ENCODE peak calls at places on chromosomes 11 and 22, in eight cellular contexts. One of them, this sample, is unnamed.

GRCh38 chr11:19702620-19703019 is 10.0 kb upstream of the NAV2 start:
- DNase-seq in NB4: no peak
- DNase-seq in astrocyte of the spinal cord: no peak
- DNase-seq in PC-3: no peak
- DNase-seq in colonic mucosa: no peak
- DNase-seq in foreskin fibroblast: no peak
- DNase-seq in HCT116: no peak
- DNase-seq in OCI-LY7: no peak
- DNase-seq in this sample: no peak

GRCh38 chr11:128555606-128556005 is 31.8 kb downstream of the ETS1 start:
- DNase-seq in NB4: no peak
- DNase-seq in astrocyte of the spinal cord: no peak
- DNase-seq in PC-3: peak
- DNase-seq in colonic mucosa: no peak
- DNase-seq in foreskin fibroblast: no peak
- DNase-seq in HCT116: peak
- DNase-seq in OCI-LY7: no peak
- DNase-seq in this sample: peak

GRCh38 chr11:117230981-117231636 is 764 bp downstream of the PCSK7 start:
- DNase-seq in NB4: no peak
- DNase-seq in astrocyte of the spinal cord: no peak
- DNase-seq in PC-3: peak
- DNase-seq in colonic mucosa: peak
- DNase-seq in foreskin fibroblast: no peak
- DNase-seq in HCT116: no peak
- DNase-seq in OCI-LY7: peak
- DNase-seq in this sample: no peak

GRCh38 chr22:37228106-37229011 is 15.7 kb downstream of the RAC2 start:
- DNase-seq in NB4: no peak
- DNase-seq in astrocyte of the spinal cord: peak
- DNase-seq in PC-3: peak
- DNase-seq in colonic mucosa: no peak
- DNase-seq in foreskin fibroblast: no peak
- DNase-seq in HCT116: peak
- DNase-seq in OCI-LY7: no peak
- DNase-seq in this sample: peak

GRCh38 chr11:114309517-114309916 is 13.3 kb downstream of the NNMT start:
- DNase-seq in NB4: no peak
- DNase-seq in astrocyte of the spinal cord: no peak
- DNase-seq in PC-3: no peak
- DNase-seq in colonic mucosa: no peak
- DNase-seq in foreskin fibroblast: no peak
- DNase-seq in HCT116: no peak
- DNase-seq in OCI-LY7: no peak
- DNase-seq in this sample: peak

GRCh38 chr11:80822248-80822647 is 1381.4 kb upstream of the TENM4 start:
- DNase-seq in NB4: no peak
- DNase-seq in astrocyte of the spinal cord: no peak
- DNase-seq in PC-3: no peak
- DNase-seq in colonic mucosa: no peak
- DNase-seq in foreskin fibroblast: no peak
- DNase-seq in HCT116: no peak
- DNase-seq in OCI-LY7: no peak
- DNase-seq in this sample: no peak

GRCh38 chr22:20566420-20567260 is 59.2 kb downstream of the MED15 start:
- DNase-seq in NB4: no peak
- DNase-seq in astrocyte of the spinal cord: peak
- DNase-seq in PC-3: peak
- DNase-seq in colonic mucosa: no peak
- DNase-seq in foreskin fibroblast: peak
- DNase-seq in HCT116: no peak
- DNase-seq in OCI-LY7: no peak
- DNase-seq in this sample: peak

GRCh38 chr11:19722702-19723101 is 10.1 kb downstream of the NAV2 start:
- DNase-seq in NB4: no peak
- DNase-seq in astrocyte of the spinal cord: no peak
- DNase-seq in PC-3: no peak
- DNase-seq in colonic mucosa: no peak
- DNase-seq in foreskin fibroblast: no peak
- DNase-seq in HCT116: no peak
- DNase-seq in OCI-LY7: no peak
- DNase-seq in this sample: no peak

GRCh38 chr11:119460582-119460981 is 37.6 kb upstream of the THY1 start:
- DNase-seq in NB4: no peak
- DNase-seq in astrocyte of the spinal cord: peak
- DNase-seq in PC-3: no peak
- DNase-seq in colonic mucosa: no peak
- DNase-seq in foreskin fibroblast: peak
- DNase-seq in HCT116: no peak
- DNase-seq in OCI-LY7: peak
- DNase-seq in this sample: peak

GRCh38 chr22:49569286-49570031 is 258.2 kb downstream of the BRD1 start:
- DNase-seq in NB4: no peak
- DNase-seq in astrocyte of the spinal cord: no peak
- DNase-seq in PC-3: no peak
- DNase-seq in colonic mucosa: no peak
- DNase-seq in foreskin fibroblast: no peak
- DNase-seq in HCT116: no peak
- DNase-seq in OCI-LY7: no peak
- DNase-seq in this sample: no peak

GRCh38 chr11:8964324-8965320 is at the start of gene TMEM9B:
- DNase-seq in NB4: peak
- DNase-seq in astrocyte of the spinal cord: peak
- DNase-seq in PC-3: peak
- DNase-seq in colonic mucosa: peak
- DNase-seq in foreskin fibroblast: peak
- DNase-seq in HCT116: peak
- DNase-seq in OCI-LY7: peak
- DNase-seq in this sample: peak

GRCh38 chr11:62796281-62796680 is 4.5 kb upstream of the TMEM223 start:
- DNase-seq in NB4: no peak
- DNase-seq in astrocyte of the spinal cord: no peak
- DNase-seq in PC-3: no peak
- DNase-seq in colonic mucosa: no peak
- DNase-seq in foreskin fibroblast: no peak
- DNase-seq in HCT116: no peak
- DNase-seq in OCI-LY7: no peak
- DNase-seq in this sample: no peak

GRCh38 chr11:8674859-8675258 is 7.6 kb downstream of the TRIM66 start:
- DNase-seq in NB4: no peak
- DNase-seq in astrocyte of the spinal cord: no peak
- DNase-seq in PC-3: no peak
- DNase-seq in colonic mucosa: no peak
- DNase-seq in foreskin fibroblast: no peak
- DNase-seq in HCT116: no peak
- DNase-seq in OCI-LY7: no peak
- DNase-seq in this sample: no peak

GRCh38 chr11:34318111-34319037 is 39.4 kb downstream of the ABTB2 start:
- DNase-seq in NB4: no peak
- DNase-seq in astrocyte of the spinal cord: peak
- DNase-seq in PC-3: peak
- DNase-seq in colonic mucosa: peak
- DNase-seq in foreskin fibroblast: peak
- DNase-seq in HCT116: no peak
- DNase-seq in OCI-LY7: no peak
- DNase-seq in this sample: peak

GRCh38 chr22:49979587-49980264 is 19.2 kb downstream of the PIM3 start:
- DNase-seq in NB4: peak
- DNase-seq in astrocyte of the spinal cord: peak
- DNase-seq in PC-3: peak
- DNase-seq in colonic mucosa: peak
- DNase-seq in foreskin fibroblast: peak
- DNase-seq in HCT116: no peak
- DNase-seq in OCI-LY7: peak
- DNase-seq in this sample: peak

GRCh38 chr22:48689206-48689605 is 1138.5 kb downstream of the BRD1 start:
- DNase-seq in NB4: peak
- DNase-seq in astrocyte of the spinal cord: no peak
- DNase-seq in PC-3: no peak
- DNase-seq in colonic mucosa: no peak
- DNase-seq in foreskin fibroblast: no peak
- DNase-seq in HCT116: no peak
- DNase-seq in OCI-LY7: no peak
- DNase-seq in this sample: no peak

GRCh38 chr11:122173074-122173450 is 57.0 kb upstream of the BLID start:
- DNase-seq in NB4: no peak
- DNase-seq in astrocyte of the spinal cord: no peak
- DNase-seq in PC-3: peak
- DNase-seq in colonic mucosa: no peak
- DNase-seq in foreskin fibroblast: no peak
- DNase-seq in HCT116: no peak
- DNase-seq in OCI-LY7: no peak
- DNase-seq in this sample: no peak
- TF ChIP-seq CTCF in NB4: no peak
- TF ChIP-seq CTCF in astrocyte of the spinal cord: no peak
- TF ChIP-seq CTCF in PC-3: no peak
- TF ChIP-seq CTCF in colonic mucosa: no peak
- TF ChIP-seq CTCF in foreskin fibroblast: no peak
- TF ChIP-seq CTCF in HCT116: no peak
- TF ChIP-seq CTCF in OCI-LY7: no peak
- TF ChIP-seq CTCF in this sample: no peak

GRCh38 chr11:6321961-6322362 is 1.7 kb upstream of the CAVIN3 start:
- DNase-seq in NB4: peak
- DNase-seq in astrocyte of the spinal cord: peak
- DNase-seq in PC-3: peak
- DNase-seq in colonic mucosa: no peak
- DNase-seq in foreskin fibroblast: peak
- DNase-seq in HCT116: peak
- DNase-seq in OCI-LY7: no peak
- DNase-seq in this sample: peak

GRCh38 chr11:6320411-6321207 is at the start of gene CAVIN3:
- DNase-seq in NB4: peak
- DNase-seq in astrocyte of the spinal cord: peak
- DNase-seq in PC-3: peak
- DNase-seq in colonic mucosa: peak
- DNase-seq in foreskin fibroblast: peak
- DNase-seq in HCT116: peak
- DNase-seq in OCI-LY7: no peak
- DNase-seq in this sample: peak

GRCh38 chr11:6319879-6320410 is 356 bp downstream of the CAVIN3 start:
- DNase-seq in NB4: no peak
- DNase-seq in astrocyte of the spinal cord: peak
- DNase-seq in PC-3: no peak
- DNase-seq in colonic mucosa: peak
- DNase-seq in foreskin fibroblast: peak
- DNase-seq in HCT116: peak
- DNase-seq in OCI-LY7: no peak
- DNase-seq in this sample: peak

GRCh38 chr11:6321356-6321755 is 1.1 kb upstream of the CAVIN3 start:
- DNase-seq in NB4: no peak
- DNase-seq in astrocyte of the spinal cord: no peak
- DNase-seq in PC-3: no peak
- DNase-seq in colonic mucosa: peak
- DNase-seq in foreskin fibroblast: no peak
- DNase-seq in HCT116: no peak
- DNase-seq in OCI-LY7: no peak
- DNase-seq in this sample: no peak

GRCh38 chr11:6319001-6319878 is 1.1 kb downstream of the CAVIN3 start:
- DNase-seq in NB4: no peak
- DNase-seq in astrocyte of the spinal cord: peak
- DNase-seq in PC-3: no peak
- DNase-seq in colonic mucosa: no peak
- DNase-seq in foreskin fibroblast: peak
- DNase-seq in HCT116: no peak
- DNase-seq in OCI-LY7: no peak
- DNase-seq in this sample: peak
- TF ChIP-seq CTCF in NB4: no peak
- TF ChIP-seq CTCF in astrocyte of the spinal cord: no peak
- TF ChIP-seq CTCF in PC-3: no peak
- TF ChIP-seq CTCF in colonic mucosa: no peak
- TF ChIP-seq CTCF in foreskin fibroblast: no peak
- TF ChIP-seq CTCF in HCT116: no peak
- TF ChIP-seq CTCF in OCI-LY7: no peak
- TF ChIP-seq CTCF in this sample: no peak

DNA sequence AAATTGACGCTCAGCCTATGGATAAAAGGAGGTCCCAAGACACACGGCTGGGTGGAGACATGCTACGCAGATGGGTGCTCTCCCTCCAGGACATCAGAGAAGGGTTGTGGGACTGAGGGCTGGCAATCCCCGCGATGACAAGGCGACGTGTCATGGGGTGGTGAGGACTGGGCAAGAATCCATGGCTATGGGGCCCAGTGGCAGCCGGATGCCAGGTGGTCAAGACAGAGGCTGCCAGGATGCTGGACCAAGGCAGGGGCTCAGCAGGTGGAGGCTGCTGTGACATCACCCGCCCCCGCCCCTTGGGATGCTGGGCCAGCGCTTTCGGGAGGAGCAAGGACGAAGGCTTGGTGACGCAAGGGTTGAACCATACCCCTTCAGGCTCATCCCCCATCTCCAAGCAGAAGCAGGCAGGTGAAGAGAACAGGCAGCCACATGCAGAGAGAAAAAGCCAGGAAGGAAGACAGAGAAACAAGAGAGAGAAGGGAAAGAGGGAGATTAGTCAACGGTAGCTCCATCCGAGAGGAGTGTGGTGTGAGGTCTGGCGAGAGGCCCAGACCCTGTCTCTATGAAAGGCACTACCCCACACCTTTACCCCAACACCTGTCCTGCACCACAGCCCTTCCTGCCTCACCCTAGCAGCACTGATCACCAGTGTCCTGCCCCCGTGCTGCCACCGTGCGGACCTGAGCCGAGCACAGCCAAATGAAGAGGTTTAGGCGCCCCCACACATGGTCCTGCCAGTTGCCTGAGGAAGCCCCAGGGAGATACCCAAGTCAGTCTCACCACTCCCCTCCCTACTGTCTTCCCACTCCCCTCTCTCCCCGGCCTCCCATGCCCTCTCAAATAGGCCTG is 24.1 kb upstream of the RASL10A start:
- DNase-seq in NB4: no peak
- DNase-seq in astrocyte of the spinal cord: no peak
- DNase-seq in PC-3: peak
- DNase-seq in colonic mucosa: no peak
- DNase-seq in foreskin fibroblast: no peak
- DNase-seq in HCT116: no peak
- DNase-seq in OCI-LY7: no peak
- DNase-seq in this sample: no peak
- TF ChIP-seq CTCF in NB4: no peak
- TF ChIP-seq CTCF in astrocyte of the spinal cord: no peak
- TF ChIP-seq CTCF in PC-3: peak
- TF ChIP-seq CTCF in colonic mucosa: no peak
- TF ChIP-seq CTCF in foreskin fibroblast: no peak
- TF ChIP-seq CTCF in HCT116: no peak
- TF ChIP-seq CTCF in OCI-LY7: no peak
- TF ChIP-seq CTCF in this sample: no peak

DNA sequence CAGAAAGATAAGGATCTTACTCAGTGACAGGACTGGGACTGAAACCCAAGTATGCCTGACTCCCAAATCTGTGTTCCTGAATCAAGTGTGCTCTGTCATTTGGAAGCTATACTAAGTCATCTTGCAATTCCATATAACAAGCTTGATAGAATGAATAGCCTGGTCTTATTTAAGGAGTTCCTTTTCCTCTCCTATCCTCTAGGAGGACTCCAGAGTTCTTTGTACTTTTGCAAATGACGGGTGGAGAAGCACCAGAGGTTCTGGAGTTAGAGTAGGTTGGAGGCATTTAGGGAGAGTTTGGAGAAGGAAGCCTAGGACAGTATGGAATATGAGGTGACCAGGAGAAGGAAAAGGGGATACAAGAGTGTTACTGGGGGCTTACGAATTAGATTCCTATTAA is 92.9 kb upstream of the RCN1 start:
- DNase-seq in NB4: no peak
- DNase-seq in astrocyte of the spinal cord: no peak
- DNase-seq in PC-3: peak
- DNase-seq in colonic mucosa: no peak
- DNase-seq in foreskin fibroblast: no peak
- DNase-seq in HCT116: no peak
- DNase-seq in OCI-LY7: no peak
- DNase-seq in this sample: no peak
- TF ChIP-seq CTCF in NB4: no peak
- TF ChIP-seq CTCF in astrocyte of the spinal cord: no peak
- TF ChIP-seq CTCF in PC-3: no peak
- TF ChIP-seq CTCF in colonic mucosa: no peak
- TF ChIP-seq CTCF in foreskin fibroblast: no peak
- TF ChIP-seq CTCF in HCT116: no peak
- TF ChIP-seq CTCF in OCI-LY7: no peak
- TF ChIP-seq CTCF in this sample: no peak